ENCODE peak calls at places on chromosomes 7 and 10, in five cellular contexts. D is heart left ventricle, Y is Peyer's patch, G is fibroblast of mammary gland, O is upper lobe of right lung. X is an unnamed sample.

GRCh38 chr10:117734626-117735405 is 192.3 kb downstream of the EMX2 start:
- DNase-seq in D (no peak), Y (no peak), G (no peak), O (no peak), X (no peak)

GRCh38 chr10:131681122-131681521 is 219.7 kb upstream of the PPP2R2D start:
- DNase-seq in D (no peak), Y (no peak), G (no peak), O (peak), X (no peak)

GRCh38 chr7:111198255-111198654 is 107.3 kb downstream of the LRRN3 start:
- DNase-seq in D (no peak), Y (no peak), G (peak), O (no peak), X (peak)

GRCh38 chr10:11793762-11794479 is 29.2 kb upstream of the PROSER2 start:
- DNase-seq in D (no peak), Y (no peak), G (peak), O (no peak), X (peak)

GRCh38 chr10:71466330-71466729 is 69.6 kb downstream of the CDH23 start:
- DNase-seq in D (no peak), Y (no peak), G (no peak), O (no peak), X (no peak)

GRCh38 chr10:79396587-79396986 is 48.8 kb downstream of the ZCCHC24 start:
- DNase-seq in D (no peak), Y (no peak), G (no peak), O (no peak), X (no peak)

GRCh38 chr10:94644352-94644751 is 39.2 kb upstream of the CYP2C18 start:
- DNase-seq in D (no peak), Y (no peak), G (no peak), O (no peak), X (no peak)

GRCh38 chr10:71475243-71475871 is 78.6 kb downstream of the CDH23 start:
- DNase-seq in D (no peak), Y (no peak), G (no peak), O (no peak), X (no peak)

GRCh38 chr10:58919927-58920654 is 256.4 kb upstream of the PHYHIPL start:
- DNase-seq in D (no peak), Y (no peak), G (peak), O (no peak), X (peak)

GRCh38 chr10:92592761-92593552 is at the start of gene KIF11:
- DNase-seq in D (peak), Y (peak), G (peak), O (peak), X (peak)

GRCh38 chr7:43905209-43905946 is 1.0 kb downstream of the URGCP start:
- DNase-seq in D (no peak), Y (peak), G (peak), O (no peak), X (peak)

GRCh38 chr7:158959954-158960353 is 103.6 kb downstream of the DYNC2I1 start:
- DNase-seq in D (no peak), Y (no peak), G (no peak), O (no peak), X (no peak)

GRCh38 chr10:112362833-112363232 is 11.1 kb upstream of the ACSL5 start:
- DNase-seq in D (peak), Y (peak), G (peak), O (no peak), X (peak)

GRCh38 chr7:73451780-73452398 is 18.3 kb downstream of the FZD9 start:
- DNase-seq in D (no peak), Y (no peak), G (peak), O (no peak), X (peak)

GRCh38 chr10:46035923-46036849 is 5.8 kb upstream of the NCOA4 start:
- DNase-seq in D (no peak), Y (no peak), G (no peak), O (no peak), X (peak)

GRCh38 chr10:126686732-126687693 is 16.5 kb upstream of the C10orf90 start:
- DNase-seq in D (no peak), Y (no peak), G (no peak), O (no peak), X (no peak)

GRCh38 chr7:129713544-129713943 is 102.0 kb downstream of the NRF1 start:
- DNase-seq in D (no peak), Y (no peak), G (no peak), O (no peak), X (no peak)

GRCh38 chr7:87648316-87648715 is 20.1 kb downstream of the RUNDC3B start:
- DNase-seq in D (no peak), Y (no peak), G (no peak), O (no peak), X (no peak)

GRCh38 chr10:96830511-96831199 is 1.4 kb upstream of the LCOR start:
- DNase-seq in D (no peak), Y (peak), G (peak), O (no peak), X (peak)

GRCh38 chr7:147170341-147171012 is 1053.9 kb downstream of the CNTNAP2 start:
- DNase-seq in D (no peak), Y (no peak), G (no peak), O (no peak), X (no peak)

GRCh38 chr7:149355390-149356048 is 93.5 kb downstream of the ZNF783 start:
- DNase-seq in D (no peak), Y (no peak), G (peak), O (no peak), X (peak)

GRCh38 chr7:116401711-116402110 is 97.8 kb upstream of the CAV2 start:
- DNase-seq in D (no peak), Y (no peak), G (no peak), O (no peak), X (no peak)

GRCh38 chr10:15106352-15107013 is 9.3 kb downstream of the RPP38 start:
- DNase-seq in D (peak), Y (peak), G (peak), O (peak), X (peak)

GRCh38 chr7:2622869-2623697 is 8.7 kb upstream of the TTYH3 start:
- DNase-seq in D (peak), Y (peak), G (no peak), O (peak), X (no peak)

GRCh38 chr10:131854579-131855335 is 46.1 kb upstream of the PPP2R2D start:
- DNase-seq in D (peak), Y (peak), G (no peak), O (peak), X (no peak)

GRCh38 chr7:101856488-101857357 is 39.3 kb downstream of the CUX1 start:
- DNase-seq in D (peak), Y (peak), G (peak), O (peak), X (peak)

GRCh38 chr10:91316486-91316885 is 93.7 kb upstream of the HECTD2 start:
- DNase-seq in D (no peak), Y (no peak), G (no peak), O (no peak), X (no peak)

GRCh38 chr7:69656077-69656476 is 57.8 kb downstream of the AUTS2 start:
- DNase-seq in D (no peak), Y (no peak), G (no peak), O (no peak), X (no peak)

GRCh38 chr7:156932006-156932405 is 17.5 kb upstream of the NOM1 start:
- DNase-seq in D (no peak), Y (peak), G (peak), O (no peak), X (no peak)

GRCh38 chr10:84230359-84230758 is 5.0 kb upstream of the LRIT2 start:
- DNase-seq in D (no peak), Y (no peak), G (peak), O (no peak), X (no peak)

GRCh38 chr10:128863411-128863810 is 603.6 kb upstream of the MGMT start:
- DNase-seq in D (no peak), Y (no peak), G (no peak), O (no peak), X (no peak)

GRCh38 chr7:116224492-116225098 is 14.3 kb downstream of the TES start:
- DNase-seq in D (no peak), Y (no peak), G (peak), O (no peak), X (no peak)

GRCh38 chr7:50292165-50292757 is 12.3 kb upstream of the IKZF1 start:
- DNase-seq in D (no peak), Y (no peak), G (no peak), O (no peak), X (no peak)

GRCh38 chr7:89072094-89072493 is 276.6 kb upstream of the TEX47 start:
- DNase-seq in D (no peak), Y (no peak), G (no peak), O (no peak), X (no peak)

GRCh38 chr10:119896061-119896655 is 3.6 kb downstream of the SEC23IP start:
- DNase-seq in D (no peak), Y (no peak), G (peak), O (no peak), X (peak)

GRCh38 chr10:63157845-63158624 is 24.9 kb downstream of the NRBF2 start:
- DNase-seq in D (no peak), Y (peak), G (peak), O (no peak), X (peak)

GRCh38 chr10:24493168-24493567 is 230.5 kb downstream of the ARHGAP21 start:
- DNase-seq in D (no peak), Y (no peak), G (no peak), O (no peak), X (no peak)

GRCh38 chr7:2736411-2736914 is 48.5 kb downstream of the AMZ1 start:
- DNase-seq in D (no peak), Y (peak), G (no peak), O (no peak), X (no peak)

GRCh38 chr10:132308588-132309451 is 1.1 kb upstream of the STK32C start:
- DNase-seq in D (no peak), Y (peak), G (no peak), O (no peak), X (no peak)

GRCh38 chr10:89088901-89089300 is 98.3 kb downstream of the FAS start:
- DNase-seq in D (no peak), Y (no peak), G (no peak), O (no peak), X (no peak)
- TF ChIP-seq CTCF in D (no peak), Y (no peak), G (no peak), O (no peak), X (no peak)

GRCh38 chr7:92765725-92766124 is 70.6 kb downstream of the CDK6 start:
- DNase-seq in D (no peak), Y (no peak), G (peak), O (no peak), X (peak)
- H3K4me3 ChIP-seq in D (no peak), Y (no peak), G (no peak), O (no peak), X (no peak)

GRCh38 chr7:142485617-142486226 is 227.9 kb upstream of the PRSS58 start:
- DNase-seq in D (no peak), Y (no peak), G (no peak), O (no peak), X (no peak)
- TF ChIP-seq CTCF in D (peak), Y (peak), G (peak), O (peak), X (peak)

DNA sequence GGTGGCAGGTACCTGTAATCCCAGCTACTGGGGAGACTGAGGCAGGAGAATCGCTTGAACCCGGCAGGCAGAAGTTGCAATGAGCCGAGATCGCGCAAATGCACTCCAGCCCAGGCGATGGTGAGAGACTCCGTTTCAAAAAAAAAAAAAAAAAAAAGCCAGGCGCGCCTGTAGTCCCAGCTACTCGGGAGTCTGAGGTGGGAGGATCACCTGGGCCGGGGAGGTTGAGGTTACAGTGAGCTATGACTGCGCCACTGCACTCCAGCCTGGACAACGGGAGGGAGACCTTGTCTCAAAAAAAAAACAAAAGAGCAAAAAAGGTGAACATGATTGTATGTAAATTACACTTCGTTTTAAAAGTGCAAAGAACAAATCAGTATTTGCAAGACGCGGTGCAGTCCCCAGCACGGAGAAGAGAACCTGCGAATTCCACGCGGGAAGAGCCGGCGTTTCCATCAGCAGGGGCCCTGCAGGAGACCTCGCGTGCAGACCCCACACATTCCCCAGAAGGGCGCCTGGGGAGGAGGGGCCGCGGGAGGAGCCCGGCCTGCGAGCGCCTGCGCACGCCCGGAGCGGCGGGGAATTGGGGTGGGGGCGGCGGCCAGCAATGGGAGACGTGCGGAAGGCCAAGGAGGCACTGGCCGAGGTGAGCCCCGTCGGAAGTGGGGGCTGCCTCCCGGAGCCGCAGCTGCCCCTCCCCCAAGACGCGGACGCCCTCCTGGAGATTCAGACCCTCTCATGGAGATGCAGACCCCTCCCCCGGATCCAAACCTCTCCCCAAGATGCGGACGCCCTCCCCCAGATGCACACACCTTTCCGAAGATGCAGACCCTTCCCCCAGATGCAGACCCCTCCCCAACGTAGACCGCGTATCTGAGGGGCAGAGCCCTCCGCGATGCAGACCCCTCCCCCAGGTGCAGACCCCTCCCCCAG is 16.7 kb upstream of the SUN1 start:
- DNase-seq in D (peak), Y (no peak), G (no peak), O (peak), X (no peak)
- H3K4me3 ChIP-seq in D (peak), Y (peak), G (peak), O (peak), X (peak)

GRCh38 chr10:70084189-70084588 is 31.5 kb downstream of the MACROH2A2 start:
- DNase-seq in D (no peak), Y (no peak), G (peak), O (no peak), X (no peak)
- TF ChIP-seq CTCF in D (no peak), Y (peak), G (no peak), O (no peak), X (no peak)

GRCh38 chr7:53446170-53446569 is 410.7 kb downstream of the POM121L12 start:
- DNase-seq in D (no peak), Y (no peak), G (no peak), O (no peak), X (no peak)
- H3K4me3 ChIP-seq in D (no peak), Y (no peak), G (no peak), O (no peak), X (no peak)

GRCh38 chr7:100611983-100612729 is at the start of gene MOSPD3:
- DNase-seq in D (peak), Y (peak), G (peak), O (peak), X (peak)
- TF ChIP-seq CTCF in D (no peak), Y (peak), G (no peak), O (no peak), X (no peak)

GRCh38 chr7:114152314-114152938 is 233.6 kb upstream of the PPP1R3A start:
- DNase-seq in D (no peak), Y (no peak), G (no peak), O (no peak), X (no peak)
- H3K4me3 ChIP-seq in D (no peak), Y (no peak), G (no peak), O (no peak), X (no peak)

GRCh38 chr10:124207391-124207790 is 114.0 kb upstream of the CHST15 start:
- DNase-seq in D (no peak), Y (no peak), G (no peak), O (no peak), X (no peak)
- TF ChIP-seq CTCF in D (no peak), Y (no peak), G (no peak), O (no peak), X (no peak)

GRCh38 chr7:84801396-84801795 is 385.5 kb downstream of the SEMA3D start:
- DNase-seq in D (no peak), Y (no peak), G (no peak), O (no peak), X (no peak)
- H3K4me3 ChIP-seq in D (no peak), Y (no peak), G (no peak), O (no peak), X (no peak)